ENCODE peak calls at places on chromosomes 6 and 20, in four cellular contexts. P, I, A and V are unnamed samples.

GRCh38 chr6:167462913-167463312 is 138.0 kb downstream of the TTLL2 start:
- DNase-seq in P (no peak), I (no peak), A (no peak), V (no peak)

GRCh38 chr6:105675715-105676397 is 273.0 kb upstream of the PREP start:
- DNase-seq in P (no peak), I (no peak), A (no peak), V (no peak)

GRCh38 chr20:3800878-3801260 is 4.8 kb downstream of the CDC25B start:
- DNase-seq in P (no peak), I (no peak), A (no peak), V (peak; percentile 27)

GRCh38 chr6:291148-291696 is 1.1 kb upstream of the DUSP22 start:
- DNase-seq in P (no peak), I (no peak), A (no peak), V (no peak)

GRCh38 chr20:60262967-60263603 is 304.9 kb downstream of the CDH26 start:
- DNase-seq in P (peak; percentile 27), I (no peak), A (peak; percentile 49), V (no peak)

GRCh38 chr6:154274175-154274574 is 82.4 kb downstream of the IPCEF1 start:
- DNase-seq in P (no peak), I (no peak), A (no peak), V (no peak)

GRCh38 chr20:17621229-17621968 is 51.5 kb downstream of the DSTN start:
- DNase-seq in P (no peak), I (no peak), A (no peak), V (peak; percentile 22)

GRCh38 chr20:57613481-57613921 is 6.7 kb downstream of the ZBP1 start:
- DNase-seq in P (no peak), I (peak; percentile 2), A (no peak), V (peak; percentile 21)

GRCh38 chr20:57834306-57834863 is 124.6 kb upstream of the PMEPA1 start:
- DNase-seq in P (no peak), I (no peak), A (no peak), V (no peak)

GRCh38 chr6:78565997-78566396 is 301.4 kb upstream of the IRAK1BP1 start:
- DNase-seq in P (no peak), I (no peak), A (no peak), V (no peak)

GRCh38 chr6:105370316-105370715 is 32.6 kb downstream of the PREP start:
- DNase-seq in P (no peak), I (no peak), A (no peak), V (no peak)

GRCh38 chr6:56334937-56335336 is 87.6 kb upstream of the COL21A1 start:
- DNase-seq in P (no peak), I (no peak), A (no peak), V (no peak)

GRCh38 chr6:49326337-49326736 is 136.7 kb downstream of the MMUT start:
- DNase-seq in P (no peak), I (no peak), A (no peak), V (no peak)

GRCh38 chr6:123415844-123416468 is 220.8 kb downstream of the TRDN start:
- DNase-seq in P (peak; percentile 2), I (peak; percentile 19), A (peak; percentile 84), V (no peak)

GRCh38 chr20:64036346-64037198 is 590 bp downstream of the C20orf204 start:
- DNase-seq in P (no peak), I (peak; percentile 8), A (no peak), V (no peak)

GRCh38 chr6:164022632-164023031 is 608.1 kb downstream of the QKI start:
- DNase-seq in P (no peak), I (no peak), A (no peak), V (no peak)

GRCh38 chr6:18432180-18432579 is 45.0 kb downstream of the RNF144B start:
- DNase-seq in P (no peak), I (no peak), A (no peak), V (no peak)

GRCh38 chr20:18588554-18589043 is 745 bp downstream of the DTD1 start:
- DNase-seq in P (no peak), I (no peak), A (peak; percentile 64), V (no peak)

GRCh38 chr6:70310063-70310694 is 7.3 kb upstream of the COL9A1 start:
- DNase-seq in P (no peak), I (no peak), A (peak; percentile 60), V (no peak)

GRCh38 chr6:15312500-15312899 is 66.6 kb downstream of the JARID2 start:
- DNase-seq in P (no peak), I (no peak), A (no peak), V (no peak)